ENCODE peak calls at places on chromosome 12, in nine cellular contexts. E is psoas muscle, W is foreskin fibroblast, U is GM12865, H is lung, C is retinal pigment epithelial cell, G is HL-60, A is spleen, D is progenitor cell of endocrine pancreas. X is an unnamed sample.
A peak's percentile ranks its signal among the peaks of the same experiment; 100 is the strongest.

GRCh38 chr12:100718212-100718611 is 76.4 kb upstream of the ANO4 start:
- DNase-seq in W (peak; percentile 51), H (no peak), U (no peak), A (no peak), D (no peak), E (no peak), G (no peak), C (no peak), X (no peak)

GRCh38 chr12:39605996-39606395 is 13.6 kb downstream of the ABCD2 start:
- DNase-seq in W (peak; percentile 9), U (no peak), A (no peak), C (no peak), G (no peak), H (no peak), D (no peak), E (no peak), X (no peak)

GRCh38 chr12:112482734-112483133 is 64.0 kb downstream of the PTPN11 start:
- DNase-seq in U (no peak), E (no peak), W (no peak), D (no peak), G (no peak), H (no peak), A (no peak), C (no peak), X (no peak)

GRCh38 chr12:42296503-42297109 is 29.3 kb downstream of the ZCRB1 start:
- DNase-seq in W (peak; percentile 16), C (no peak), A (no peak), U (peak; percentile 75), E (no peak), H (no peak), G (peak; percentile 47), D (no peak), X (no peak)

GRCh38 chr12:100141666-100141997 is 1.0 kb downstream of the BLTP3B start:
- DNase-seq in E (no peak), U (peak; percentile 56), D (no peak), A (no peak), G (peak; percentile 54), C (peak; percentile 76), W (peak; percentile 91), H (no peak), X (no peak)

GRCh38 chr12:128753438-128753837 is 70.3 kb downstream of the SLC15A4 start:
- DNase-seq in E (no peak), C (no peak), H (no peak), A (no peak), G (no peak), U (no peak), D (no peak), W (no peak), X (no peak)

GRCh38 chr12:123118397-123118945 is 32.4 kb downstream of the PITPNM2 start:
- DNase-seq in D (no peak), H (no peak), E (no peak), A (no peak), C (no peak), G (no peak), U (no peak), W (peak; percentile 79), X (no peak)

GRCh38 chr12:22042981-22043669 is 2.9 kb upstream of the CMAS start:
- DNase-seq in W (peak; percentile 63), H (no peak), E (no peak), G (no peak), C (no peak), A (no peak), D (no peak), U (no peak), X (no peak)

GRCh38 chr12:127546721-127547505 is 720.1 kb upstream of the TMEM132C start:
- DNase-seq in W (peak; percentile 18), H (no peak), E (no peak), C (no peak), D (no peak), A (no peak), G (no peak), U (no peak), X (no peak)

GRCh38 chr12:3262466-3262865 is 185.3 kb downstream of the TSPAN9 start:
- DNase-seq in H (no peak), U (no peak), W (no peak), C (no peak), G (no peak), D (no peak), E (no peak), A (no peak), X (no peak)

GRCh38 chr12:48827513-48828096 is 9.3 kb downstream of the CACNB3 start:
- DNase-seq in G (no peak), D (no peak), C (no peak), A (no peak), W (no peak), E (no peak), H (no peak), U (no peak), X (no peak)
- TF ChIP-seq CTCF in G (no peak), D (no peak), C (no peak), A (no peak), W (no peak), E (no peak), H (no peak), U (no peak), X (no peak)

DNA sequence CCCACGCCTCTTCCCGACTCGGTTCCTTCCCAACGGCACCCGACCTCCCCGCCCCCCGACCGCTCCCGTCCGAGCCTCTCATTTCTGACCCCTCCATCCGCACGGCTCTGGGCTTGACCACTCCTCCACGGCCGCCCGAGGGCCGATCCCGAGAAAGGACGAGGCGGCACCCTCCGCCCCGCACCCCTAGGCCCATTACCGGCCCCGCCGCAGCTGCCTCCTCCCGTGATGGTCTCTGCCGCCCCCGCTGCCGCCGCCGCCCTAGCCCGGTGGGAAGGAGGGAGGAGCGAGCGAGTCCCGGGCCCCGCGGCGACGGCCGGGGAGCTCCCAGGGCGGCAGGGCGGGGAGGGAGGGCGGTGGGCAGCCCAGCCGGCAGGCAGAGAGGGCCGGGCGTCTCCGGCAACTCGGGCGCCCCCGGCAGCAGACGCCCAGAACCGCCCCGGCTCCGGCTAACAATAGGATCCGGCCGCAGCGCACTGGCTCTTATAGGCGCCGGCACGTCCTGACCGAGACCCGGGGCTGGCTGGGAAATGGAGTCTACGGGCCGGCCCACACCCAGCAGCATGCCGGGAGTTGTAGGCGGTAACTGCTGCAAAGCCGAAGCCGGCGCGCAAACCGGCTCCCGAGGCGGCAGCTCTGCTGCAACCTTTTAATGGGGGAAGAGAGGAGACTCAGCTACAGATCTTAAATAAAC is at the start of gene CSRNP2:
- DNase-seq in H (peak; percentile 96), D (peak; percentile 98), C (peak; percentile 82), W (peak; percentile 98), E (peak; percentile 97), A (peak; percentile 100), G (peak; percentile 97), U (peak; percentile 98), X (peak; percentile 95)
- TF ChIP-seq CTCF in H (no peak), D (peak; percentile 23), C (no peak), W (no peak), E (peak; percentile 24), A (no peak), G (no peak), U (peak; percentile 1), X (no peak)

GRCh38 chr12:126347421-126347820 is 1282.2 kb downstream of the AACS start:
- DNase-seq in U (no peak), H (no peak), W (no peak), A (no peak), G (no peak), D (no peak), E (no peak), C (no peak), X (no peak)
- TF ChIP-seq CTCF in U (no peak), H (no peak), W (no peak), A (no peak), G (no peak), D (peak; percentile 45), E (no peak), C (peak; percentile 29), X (no peak)

GRCh38 chr12:59084758-59085383 is 164.6 kb upstream of the LRIG3 start:
- DNase-seq in W (peak; percentile 86), H (no peak), G (no peak), C (no peak), E (peak; percentile 19), A (no peak), U (no peak), D (peak; percentile 9), X (no peak)
- TF ChIP-seq CTCF in W (peak; percentile 15), H (no peak), G (no peak), C (no peak), E (no peak), A (no peak), U (no peak), D (no peak), X (no peak)

GRCh38 chr12:54578778-54579177 is 9.7 kb downstream of the PPP1R1A start:
- DNase-seq in W (no peak), D (no peak), H (no peak), U (no peak), C (no peak), G (no peak), A (no peak), E (no peak), X (no peak)
- TF ChIP-seq CTCF in W (no peak), D (no peak), H (no peak), U (no peak), C (no peak), G (no peak), A (no peak), E (no peak), X (no peak)

DNA sequence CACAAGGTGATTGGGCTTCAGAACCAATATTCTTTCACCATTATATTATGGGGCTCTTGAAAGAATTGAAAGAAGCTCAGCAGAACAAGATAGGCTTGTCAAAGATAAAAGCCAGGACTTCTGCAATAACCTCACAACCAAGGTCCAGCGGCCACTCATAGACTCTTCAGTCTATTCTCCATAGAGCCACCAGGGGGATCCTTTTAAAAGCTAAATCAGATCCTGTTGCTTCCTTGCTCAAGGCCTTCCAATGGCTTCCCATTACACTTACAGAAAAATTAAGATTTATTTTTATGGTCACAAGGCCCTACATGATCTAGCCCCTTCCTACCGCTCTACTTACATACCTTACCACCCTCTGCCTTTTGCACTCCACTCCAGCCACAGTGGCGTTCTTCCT is 169.6 kb downstream of the C12orf42 start:
- DNase-seq in E (no peak), W (no peak), C (no peak), D (no peak), H (no peak), A (no peak), U (peak; percentile 49), G (peak; percentile 9), X (no peak)
- TF ChIP-seq CTCF in E (no peak), W (no peak), C (no peak), D (peak; percentile 59), H (no peak), A (no peak), U (peak; percentile 43), G (peak; percentile 15), X (no peak)

GRCh38 chr12:5456025-5456424 is 24.1 kb downstream of the NTF3 start:
- DNase-seq in G (no peak), H (no peak), W (no peak), D (no peak), A (peak; percentile 36), U (no peak), E (no peak), C (no peak), X (no peak)
- TF ChIP-seq CTCF in G (no peak), H (no peak), W (no peak), D (no peak), A (no peak), U (no peak), E (no peak), C (no peak), X (no peak)

DNA sequence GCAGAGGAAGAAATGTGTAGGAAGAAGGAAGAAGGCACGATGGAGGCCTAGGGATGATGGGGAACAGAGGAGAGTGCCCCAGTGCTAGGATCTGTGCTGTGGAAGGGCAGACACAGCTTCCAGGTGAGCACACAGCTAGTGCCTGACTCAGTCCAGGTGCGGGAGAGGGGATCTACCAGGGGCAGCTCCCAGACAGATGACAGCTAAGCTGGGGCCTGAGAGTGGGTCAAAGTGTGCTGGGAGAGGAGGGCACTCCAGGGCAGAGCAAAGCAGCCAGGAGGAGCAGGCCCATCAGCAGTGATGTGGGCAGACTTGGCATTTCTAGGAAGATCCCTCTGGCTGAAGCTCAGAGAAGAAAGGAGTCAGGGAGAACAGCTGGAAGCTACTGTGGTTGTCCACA is 36.7 kb downstream of the LRTM2 start:
- DNase-seq in W (no peak), G (no peak), E (no peak), U (no peak), A (no peak), C (no peak), H (no peak), D (no peak), X (no peak)
- TF ChIP-seq CTCF in W (no peak), G (no peak), E (no peak), U (no peak), A (no peak), C (no peak), H (no peak), D (no peak), X (no peak)